ENCODE peak calls at places on chromosome 22, in seven cellular contexts. I is Peyer's patch, R is body of pancreas, D is A549, K is adrenal gland, F is endothelial cell of umbilical vein, J is prostate gland. U is an unnamed sample.

GRCh38 chr22:30185129-30185528 is 61.4 kb downstream of the LIF start:
- DNase-seq in I (no peak), R (no peak), D (no peak), K (no peak), F (no peak), J (no peak), U (no peak)

GRCh38 chr22:40352763-40353162 is 6.5 kb downstream of the ADSL start:
- DNase-seq in I (no peak), R (no peak), D (no peak), K (no peak), F (no peak), J (no peak), U (no peak)

GRCh38 chr22:39814899-39815298 is 78.7 kb downstream of the ENTHD1 start:
- DNase-seq in I (no peak), R (no peak), D (no peak), K (no peak), F (no peak), J (no peak), U (no peak)

GRCh38 chr22:39471421-39472141 is 14.8 kb downstream of the MGAT3 start:
- DNase-seq in I (peak), R (no peak), D (no peak), K (no peak), F (peak), J (no peak), U (no peak)

GRCh38 chr22:43796567-43796966 is 15.5 kb downstream of the EFCAB6 start:
- DNase-seq in I (no peak), R (no peak), D (peak), K (no peak), F (no peak), J (no peak), U (no peak)

GRCh38 chr22:31611065-31611760 is 50.8 kb downstream of the PISD start:
- DNase-seq in I (no peak), R (no peak), D (no peak), K (peak), F (peak), J (no peak), U (no peak)

GRCh38 chr22:28464179-28464578 is 215.5 kb downstream of the TTC28 start:
- DNase-seq in I (no peak), R (no peak), D (no peak), K (no peak), F (peak), J (no peak), U (no peak)

GRCh38 chr22:17198188-17199130 is 20.8 kb downstream of the ADA2 start:
- DNase-seq in I (no peak), R (no peak), D (no peak), K (peak), F (no peak), J (peak), U (no peak)

GRCh38 chr22:37659066-37659896 is 758 bp downstream of the PDXP start:
- DNase-seq in I (peak), R (peak), D (no peak), K (no peak), F (no peak), J (no peak), U (no peak)

GRCh38 chr22:37659897-37660708 is 1.6 kb downstream of the PDXP start:
- DNase-seq in I (no peak), R (no peak), D (no peak), K (no peak), F (no peak), J (no peak), U (no peak)

GRCh38 chr22:37655252-37655563 is 3.3 kb upstream of the PDXP start:
- DNase-seq in I (no peak), R (no peak), D (no peak), K (no peak), F (no peak), J (no peak), U (no peak)

GRCh38 chr22:37658133-37659065 is at the start of gene PDXP:
- DNase-seq in I (peak), R (peak), D (peak), K (peak), F (peak), J (peak), U (peak)

GRCh38 chr22:37657590-37658132 is 862 bp upstream of the PDXP start:
- DNase-seq in I (no peak), R (no peak), D (no peak), K (no peak), F (no peak), J (no peak), U (no peak)
- TF ChIP-seq POLR2A in I (no peak), R (no peak), D (no peak), K (no peak), F (no peak), J (no peak), U (no peak)

GRCh38 chr22:33272866-33273265 is 214.7 kb upstream of the SYN3 start:
- DNase-seq in I (peak), R (no peak), D (no peak), K (no peak), F (no peak), J (no peak), U (no peak)
- H3K4me3 ChIP-seq in I (no peak), R (no peak), D (no peak), K (no peak), F (no peak), J (no peak), U (no peak)

DNA sequence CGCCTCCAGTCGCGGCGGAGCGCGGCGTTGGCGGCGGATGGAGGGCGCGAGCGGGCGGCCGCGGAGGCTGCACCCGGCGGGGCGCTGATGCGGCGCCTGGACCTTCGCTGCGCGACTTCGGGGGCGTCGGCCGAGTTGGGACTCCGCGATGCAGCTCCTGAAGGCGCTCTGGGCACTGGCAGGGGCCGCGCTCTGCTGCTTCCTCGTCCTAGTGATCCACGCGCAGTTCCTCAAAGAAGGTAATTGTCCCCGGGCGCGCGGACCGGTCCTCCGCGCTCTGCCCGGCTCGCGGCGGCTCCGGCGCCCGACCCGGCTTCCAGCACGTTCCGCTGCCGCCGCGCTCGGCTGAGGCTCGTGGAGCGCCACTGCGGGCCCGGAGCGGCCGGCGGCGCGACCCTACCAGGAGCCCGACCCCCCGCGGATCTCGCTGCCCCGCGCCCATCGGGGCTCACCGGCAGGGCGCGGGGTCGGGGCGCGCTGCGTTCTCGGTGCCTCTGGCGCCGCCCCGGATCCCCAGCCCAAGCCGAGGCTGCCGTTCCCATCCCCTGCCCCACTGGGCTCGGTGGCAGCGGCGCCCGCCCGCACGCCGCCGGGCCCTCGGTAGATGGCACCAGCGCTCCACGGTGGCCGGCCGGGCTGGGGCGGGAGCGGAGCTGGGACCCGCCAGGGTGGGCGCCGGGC is 1251.2 kb downstream of the BRD1 start:
- DNase-seq in I (no peak), R (no peak), D (no peak), K (no peak), F (no peak), J (peak), U (no peak)
- TF ChIP-seq CTCF in I (no peak), R (peak), D (peak), K (no peak), F (peak), J (peak), U (no peak)

GRCh38 chr22:45073064-45073463 is 63.3 kb upstream of the PHF21B start:
- DNase-seq in I (no peak), R (no peak), D (no peak), K (no peak), F (no peak), J (no peak), U (no peak)

GRCh38 chr22:45072322-45072903 is 62.6 kb upstream of the PHF21B start:
- DNase-seq in I (no peak), R (no peak), D (peak), K (peak), F (no peak), J (peak), U (no peak)

GRCh38 chr22:45071618-45072017 is 61.8 kb upstream of the PHF21B start:
- DNase-seq in I (no peak), R (no peak), D (no peak), K (no peak), F (no peak), J (no peak), U (no peak)

GRCh38 chr22:45067731-45068130 is 57.9 kb upstream of the PHF21B start:
- DNase-seq in I (no peak), R (no peak), D (no peak), K (no peak), F (no peak), J (no peak), U (no peak)

GRCh38 chr22:45069925-45070324 is 60.1 kb upstream of the PHF21B start:
- DNase-seq in I (no peak), R (no peak), D (no peak), K (no peak), F (no peak), J (no peak), U (no peak)
- TF ChIP-seq POLR2A in I (no peak), R (no peak), D (no peak), K (no peak), F (no peak), J (no peak), U (no peak)

DNA sequence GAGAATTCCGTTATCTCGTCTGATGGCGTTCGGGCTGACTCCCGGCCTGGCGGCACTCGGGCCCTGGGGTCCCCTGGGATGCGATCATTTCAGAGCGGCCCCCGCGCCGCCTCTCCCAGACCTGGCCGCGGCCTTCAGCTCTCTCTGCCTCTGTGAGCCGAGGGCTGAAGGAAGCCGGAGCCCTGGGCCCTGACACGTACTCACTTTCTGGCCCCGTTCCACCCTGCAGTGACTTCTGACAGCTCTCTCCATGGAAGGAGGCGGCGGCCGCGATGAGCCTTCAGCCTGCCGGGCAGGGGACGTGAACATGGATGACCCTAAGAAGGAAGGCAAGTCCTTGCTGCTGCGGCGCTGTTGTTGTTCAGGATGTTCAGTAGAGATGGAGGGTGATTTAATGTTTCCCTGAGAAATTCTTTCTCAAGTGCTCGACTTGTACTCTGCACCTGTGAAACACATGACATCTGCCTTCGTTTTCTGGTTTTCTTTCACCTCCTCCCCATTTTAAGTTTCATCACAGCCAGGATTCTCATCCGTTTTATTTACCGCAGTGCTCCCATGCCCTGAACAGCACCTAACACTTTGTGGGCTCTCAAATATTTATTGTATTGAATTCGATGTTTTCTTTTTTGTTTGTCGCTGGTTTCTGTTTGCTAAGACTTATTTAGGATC is 615 bp downstream of the GTSE1 start:
- DNase-seq in I (no peak), R (peak), D (no peak), K (peak), F (peak), J (no peak), U (no peak)
- H3K4me3 ChIP-seq in I (peak), R (peak), D (peak), K (no peak), F (peak), J (peak), U (peak)

GRCh38 chr22:38046070-38046748 is 11.0 kb upstream of the PICK1 start:
- DNase-seq in I (no peak), R (no peak), D (no peak), K (no peak), F (no peak), J (no peak), U (no peak)

GRCh38 chr22:38050720-38051119 is 6.5 kb upstream of the PICK1 start:
- DNase-seq in I (no peak), R (no peak), D (no peak), K (no peak), F (no peak), J (no peak), U (no peak)

GRCh38 chr22:38051900-38052862 is 5.0 kb upstream of the PICK1 start:
- DNase-seq in I (peak), R (peak), D (peak), K (peak), F (peak), J (peak), U (peak)

GRCh38 chr22:38049812-38050619 is 7.2 kb upstream of the PICK1 start:
- DNase-seq in I (no peak), R (no peak), D (no peak), K (no peak), F (no peak), J (no peak), U (no peak)

GRCh38 chr22:38051261-38051660 is 5.9 kb upstream of the PICK1 start:
- DNase-seq in I (no peak), R (no peak), D (no peak), K (no peak), F (no peak), J (no peak), U (no peak)
- TF ChIP-seq CTCF in I (no peak), R (no peak), D (no peak), K (no peak), F (no peak), J (no peak), U (no peak)

GRCh38 chr22:35608088-35608487 is 9.0 kb downstream of the MB start:
- DNase-seq in I (no peak), R (no peak), D (no peak), K (no peak), F (no peak), J (no peak), U (no peak)
- TF ChIP-seq POLR2A in I (no peak), R (no peak), D (no peak), K (no peak), F (no peak), J (no peak), U (no peak)

GRCh38 chr22:50266994-50267393 is 3.2 kb downstream of the MAPK11 start:
- DNase-seq in I (no peak), R (no peak), D (no peak), K (no peak), F (no peak), J (no peak), U (no peak)
- H3K4me3 ChIP-seq in I (no peak), R (no peak), D (no peak), K (no peak), F (no peak), J (peak), U (no peak)

DNA sequence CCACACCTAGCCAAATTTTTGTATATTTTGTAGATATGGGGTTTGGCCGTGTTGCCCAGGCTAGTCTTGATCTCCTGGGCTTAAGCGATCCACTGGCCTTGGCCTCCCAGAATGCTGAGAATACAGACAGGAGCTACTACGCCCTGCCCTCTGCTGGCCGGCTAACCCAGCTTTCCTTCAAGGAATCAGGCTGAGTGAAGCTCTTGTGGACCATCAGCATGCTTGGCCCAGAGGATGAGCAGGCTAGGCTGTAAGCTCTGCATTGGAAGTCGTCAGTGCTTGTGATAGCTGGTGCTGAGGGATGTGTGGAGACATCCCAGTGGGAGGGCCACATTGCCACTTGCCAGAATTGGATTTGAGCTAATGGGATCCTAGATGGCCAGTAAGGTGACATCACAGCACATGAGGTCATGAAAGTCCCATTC is 60.6 kb downstream of the MED15 start:
- DNase-seq in I (no peak), R (peak), D (peak), K (peak), F (no peak), J (no peak), U (no peak)
- TF ChIP-seq CTCF in I (no peak), R (no peak), D (peak), K (peak), F (peak), J (peak), U (no peak)